ENCODE peak calls at places on chromosome 1, in nine cellular contexts. G is OCI-LY7; K is psoas muscle; Z is ovary; B is CD8-positive, alpha-beta memory T cell; S is cardiac muscle cell; P is transverse colon; R is left ventricle myocardium inferior; V is suprapubic skin. Q is an unnamed sample. For H3K4me1 and H3K9me3, the result is how much of the 10 kb centered on the place peaks cover.

GRCh38 chr1:88634538-88634937 is 49.5 kb upstream of the PKN2 start:
- DNase-seq in S (no peak), R (no peak), K (no peak), Z (no peak), P (no peak), V (no peak), G (no peak), B (no peak), Q (no peak)

GRCh38 chr1:20962576-20963258 is 175.6 kb upstream of the HP1BP3 start:
- DNase-seq in S (no peak), K (no peak), P (no peak), V (no peak), Z (no peak), G (no peak), R (no peak), B (no peak), Q (no peak)

GRCh38 chr1:179080866-179081695 is 789 bp upstream of the TOR3A start:
- DNase-seq in V (no peak), R (no peak), P (no peak), K (no peak), S (no peak), Z (no peak), B (peak), G (peak), Q (no peak)

GRCh38 chr1:116763116-116763786 is 9.0 kb downstream of the CD2 start:
- DNase-seq in V (no peak), Z (no peak), S (no peak), G (no peak), P (no peak), R (no peak), K (no peak), B (no peak), Q (no peak)

GRCh38 chr1:160605205-160605604 is 25.9 kb upstream of the CD84 start:
- DNase-seq in G (no peak), R (no peak), S (no peak), K (no peak), P (no peak), Z (no peak), B (no peak), V (no peak), Q (no peak)

GRCh38 chr1:12572506-12572905 is 45.5 kb downstream of the DHRS3 start:
- DNase-seq in G (no peak), P (no peak), K (no peak), B (no peak), S (no peak), R (no peak), Z (no peak), V (no peak), Q (no peak)

GRCh38 chr1:25771246-25772114 is 28.5 kb upstream of the SELENON start:
- DNase-seq in B (no peak), P (peak), S (peak), Z (no peak), G (peak), V (no peak), R (peak), K (peak), Q (peak)

GRCh38 chr1:208534604-208534907 is 290.4 kb upstream of the PLXNA2 start:
- DNase-seq in S (no peak), Z (no peak), V (no peak), K (no peak), R (no peak), G (no peak), P (peak), B (no peak), Q (no peak)

GRCh38 chr1:217230412-217230811 is 400.5 kb downstream of the GPATCH2 start:
- DNase-seq in B (no peak), G (no peak), V (no peak), P (no peak), R (no peak), S (no peak), K (no peak), Z (no peak), Q (no peak)

GRCh38 chr1:203522237-203522636 is 28.3 kb downstream of the OPTC start:
- DNase-seq in V (no peak), K (no peak), B (no peak), G (no peak), Z (no peak), P (no peak), S (no peak), R (no peak), Q (no peak)

GRCh38 chr1:44808063-44808937 is at the start of gene BTBD19:
- DNase-seq in Z (peak), S (peak), V (peak), B (peak), K (peak), P (peak), R (peak), G (no peak), Q (peak)

GRCh38 chr1:16348414-16349182 is 3.7 kb downstream of the FBXO42 start:
- DNase-seq in R (no peak), K (no peak), Z (no peak), G (no peak), S (no peak), B (no peak), V (peak), P (no peak), Q (peak)

DNA sequence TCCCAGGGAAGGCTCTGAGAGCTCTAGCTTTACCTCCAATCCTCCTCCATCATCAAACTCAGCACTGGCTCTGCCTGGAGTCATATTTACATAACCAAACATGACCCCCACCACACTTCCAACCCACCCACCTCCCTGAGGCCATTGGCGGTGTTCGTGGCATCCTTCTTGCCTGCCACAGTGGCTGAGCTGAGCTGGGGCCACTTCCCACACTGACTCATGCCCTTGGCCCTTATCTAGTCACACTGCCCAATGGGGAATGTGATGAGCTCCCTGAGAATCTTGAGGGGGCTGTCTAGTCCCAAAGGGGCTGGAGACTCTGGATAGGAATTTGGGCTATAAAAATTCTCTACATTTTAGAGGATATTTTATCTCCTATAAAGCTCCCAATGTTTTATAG is 230.9 kb upstream of the IRF2BP2 start:
- DNase-seq in V (no peak), G (no peak), B (no peak), R (no peak), K (no peak), S (no peak), P (no peak), Z (no peak), Q (no peak)
- H3K27ac ChIP-seq in V (no peak), G (no peak), B (no peak), R (no peak), K (no peak), S (no peak), P (no peak), Z (no peak), Q (no peak)

GRCh38 chr1:9401080-9401453 is 108.4 kb downstream of the SPSB1 start:
- DNase-seq in S (no peak), G (no peak), R (no peak), P (no peak), B (no peak), K (no peak), V (no peak), Z (no peak), Q (no peak)

GRCh38 chr1:9402256-9402616 is 109.5 kb downstream of the SPSB1 start:
- DNase-seq in S (no peak), R (no peak), B (no peak), G (no peak), P (no peak), K (no peak), V (no peak), Z (no peak), Q (no peak)

GRCh38 chr1:9404117-9404516 is 111.4 kb downstream of the SPSB1 start:
- DNase-seq in K (no peak), V (no peak), R (no peak), P (no peak), S (no peak), B (no peak), Z (no peak), G (no peak), Q (no peak)

GRCh38 chr1:9404541-9404940 is 111.8 kb downstream of the SPSB1 start:
- DNase-seq in R (no peak), K (no peak), G (no peak), S (no peak), Z (no peak), V (no peak), B (no peak), P (no peak), Q (no peak)

DNA sequence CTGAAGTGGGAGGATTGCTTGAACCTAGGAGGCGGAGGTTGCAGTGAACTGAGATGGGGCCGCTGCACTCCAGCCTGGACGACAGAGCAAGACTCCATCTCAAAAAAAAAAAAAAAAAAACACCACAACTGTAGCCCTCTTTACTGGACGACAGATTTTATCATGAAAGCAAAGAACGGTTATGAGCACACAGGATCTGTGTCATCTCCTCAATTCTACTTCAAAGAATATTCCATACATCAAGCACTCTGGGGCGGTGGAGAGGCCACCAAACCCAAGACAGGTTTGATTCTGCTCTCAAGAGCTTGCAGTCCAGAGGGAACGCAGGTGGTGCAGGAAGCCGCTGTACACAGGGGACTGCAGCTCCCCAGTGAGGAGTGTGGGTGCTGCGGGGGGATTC is 110.0 kb downstream of the SPSB1 start:
- DNase-seq in G (no peak), P (no peak), V (no peak), B (no peak), R (no peak), Z (no peak), S (no peak), K (no peak), Q (no peak)
- H3K4me1 ChIP-seq in G (half or more), P (under half), V (under half), B (under half), R (under half), Z (under half), S (under half), K (under half), Q (under half)

DNA sequence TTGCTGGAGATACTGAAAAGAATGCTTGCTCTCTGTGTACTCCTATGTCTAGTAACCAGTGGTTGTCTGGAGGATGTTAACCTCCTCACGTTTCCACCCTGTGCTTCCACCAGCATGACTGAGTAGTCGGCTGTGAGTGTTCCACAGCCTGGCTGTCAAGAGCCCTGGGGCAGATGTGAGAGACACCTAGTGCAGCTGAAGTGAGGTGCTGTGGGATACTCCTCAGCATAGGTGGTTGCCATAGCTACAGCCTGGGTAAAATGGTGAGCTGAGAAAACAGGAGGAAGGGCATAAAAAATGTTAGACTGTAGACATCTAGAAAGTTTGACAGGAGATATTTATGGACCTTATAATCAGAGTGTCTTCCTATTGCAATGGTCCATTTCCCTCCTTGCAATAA is 15.8 kb downstream of the IVL start:
- DNase-seq in V (no peak), R (no peak), K (no peak), G (no peak), P (no peak), B (no peak), Z (no peak), S (no peak), Q (no peak)
- H3K9me3 ChIP-seq in V (under half), R (under half), K (under half), G (under half), P (under half), B (under half), Z (under half), S (under half), Q (under half)

GRCh38 chr1:8317647-8318360 is at the start of gene SLC45A1:
- DNase-seq in S (peak), G (peak), Z (peak), K (peak), R (peak), V (no peak), B (peak), P (peak), Q (peak)

GRCh38 chr1:8314346-8315280 is 3.3 kb upstream of the SLC45A1 start:
- DNase-seq in G (peak), K (peak), B (peak), S (peak), P (peak), Z (peak), V (no peak), R (peak), Q (peak)

GRCh38 chr1:8321612-8322011 is 3.7 kb downstream of the SLC45A1 start:
- DNase-seq in K (no peak), S (no peak), R (no peak), B (no peak), P (no peak), Z (no peak), V (no peak), G (no peak), Q (no peak)

GRCh38 chr1:8315573-8316475 is 2.1 kb upstream of the SLC45A1 start:
- DNase-seq in V (no peak), P (no peak), K (no peak), B (no peak), G (no peak), Z (no peak), R (no peak), S (no peak), Q (no peak)

DNA sequence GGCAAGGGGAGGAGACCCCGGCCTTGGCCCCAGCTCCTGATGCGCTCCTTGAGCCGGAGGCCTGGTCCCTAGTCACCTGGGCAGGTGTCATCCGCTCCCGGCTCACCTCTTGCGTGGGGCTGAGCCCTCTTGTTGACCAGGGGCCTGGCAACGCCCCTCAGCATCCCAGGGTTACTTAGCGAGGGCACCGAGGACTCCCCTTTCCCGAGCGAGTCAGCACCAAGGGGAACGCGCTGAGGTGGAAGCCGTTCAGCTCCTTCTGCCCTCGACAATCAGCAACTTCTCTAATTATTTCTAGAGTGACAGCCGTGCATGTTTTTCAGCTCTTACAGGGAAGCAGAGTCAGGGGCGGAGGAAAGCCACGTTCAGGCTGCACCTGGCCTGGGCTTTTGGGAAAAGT is 522 bp downstream of the SLC45A1 start:
- DNase-seq in R (no peak), K (no peak), S (no peak), G (no peak), P (no peak), B (no peak), Z (no peak), V (no peak), Q (no peak)
- H3K27ac ChIP-seq in R (peak), K (no peak), S (no peak), G (no peak), P (no peak), B (no peak), Z (peak), V (no peak), Q (no peak)

GRCh38 chr1:3194760-3195479 is 125.9 kb downstream of the PRDM16 start:
- DNase-seq in K (no peak), S (no peak), R (no peak), B (no peak), P (no peak), Z (no peak), V (no peak), G (no peak), Q (no peak)

GRCh38 chr1:3197781-3198316 is 128.8 kb downstream of the PRDM16 start:
- DNase-seq in V (no peak), G (no peak), K (no peak), S (no peak), P (no peak), B (no peak), Z (no peak), R (no peak), Q (no peak)

GRCh38 chr1:3195966-3196515 is 127.0 kb downstream of the PRDM16 start:
- DNase-seq in Z (no peak), S (no peak), R (no peak), P (no peak), V (no peak), G (no peak), K (no peak), B (no peak), Q (no peak)

GRCh38 chr1:3195480-3195815 is 126.4 kb downstream of the PRDM16 start:
- DNase-seq in P (no peak), V (no peak), K (no peak), R (no peak), S (no peak), G (no peak), B (no peak), Z (no peak), Q (no peak)

DNA sequence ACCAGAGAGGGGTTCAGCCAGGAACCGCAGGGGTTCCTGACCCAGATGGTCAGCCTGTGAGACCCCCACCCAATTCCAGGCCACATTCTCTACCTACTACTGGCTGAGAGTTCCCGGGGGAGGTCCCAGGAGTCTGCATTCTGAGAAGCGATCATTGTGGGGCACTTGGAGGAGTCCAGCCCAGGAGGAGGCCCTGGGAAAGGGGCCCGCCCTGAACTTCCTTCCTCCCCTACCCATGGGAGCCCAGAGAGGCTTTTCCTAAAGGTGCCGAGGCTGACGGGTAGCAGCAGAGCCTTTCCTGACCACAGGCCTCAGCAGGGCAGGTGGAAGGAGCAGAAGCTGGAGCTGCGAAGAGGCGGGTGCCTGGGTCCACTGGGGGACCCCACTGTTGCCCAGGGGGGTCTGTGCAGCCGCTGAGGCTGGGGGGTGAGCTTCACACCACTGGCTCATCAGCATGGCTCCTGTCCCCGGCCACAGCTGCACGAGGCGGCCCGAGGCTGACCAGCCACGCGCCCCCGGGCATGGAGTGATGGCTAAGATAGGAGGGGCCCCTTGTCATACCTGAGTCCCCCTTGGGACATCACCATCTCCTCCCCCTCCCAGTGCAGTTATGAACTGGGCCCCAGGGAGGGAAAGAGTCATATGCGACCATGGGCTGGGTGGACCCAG is 127.7 kb downstream of the PRDM16 start:
- DNase-seq in K (no peak), G (no peak), V (no peak), Z (no peak), R (no peak), B (no peak), S (no peak), P (no peak), Q (no peak)
- H3K4me1 ChIP-seq in K (under half), G (under half), V (under half), Z (under half), R (under half), B (under half), S (under half), P (under half), Q (under half)

GRCh38 chr1:180381184-180381580 is 121.2 kb downstream of the ACBD6 start:
- DNase-seq in V (no peak), S (no peak), R (no peak), Z (no peak), P (no peak), G (no peak), B (no peak), K (no peak), Q (no peak)

GRCh38 chr1:180385144-180385543 is 117.2 kb downstream of the ACBD6 start:
- DNase-seq in V (no peak), G (no peak), P (no peak), S (no peak), B (no peak), K (no peak), R (no peak), Z (no peak), Q (no peak)

GRCh38 chr1:180384606-180385005 is 117.8 kb downstream of the ACBD6 start:
- DNase-seq in P (no peak), Z (no peak), R (no peak), K (no peak), B (no peak), V (no peak), G (no peak), S (no peak), Q (no peak)

GRCh38 chr1:180380259-180381183 is 121.9 kb downstream of the ACBD6 start:
- DNase-seq in Z (no peak), G (no peak), V (no peak), B (no peak), S (no peak), P (no peak), K (no peak), R (no peak), Q (no peak)

DNA sequence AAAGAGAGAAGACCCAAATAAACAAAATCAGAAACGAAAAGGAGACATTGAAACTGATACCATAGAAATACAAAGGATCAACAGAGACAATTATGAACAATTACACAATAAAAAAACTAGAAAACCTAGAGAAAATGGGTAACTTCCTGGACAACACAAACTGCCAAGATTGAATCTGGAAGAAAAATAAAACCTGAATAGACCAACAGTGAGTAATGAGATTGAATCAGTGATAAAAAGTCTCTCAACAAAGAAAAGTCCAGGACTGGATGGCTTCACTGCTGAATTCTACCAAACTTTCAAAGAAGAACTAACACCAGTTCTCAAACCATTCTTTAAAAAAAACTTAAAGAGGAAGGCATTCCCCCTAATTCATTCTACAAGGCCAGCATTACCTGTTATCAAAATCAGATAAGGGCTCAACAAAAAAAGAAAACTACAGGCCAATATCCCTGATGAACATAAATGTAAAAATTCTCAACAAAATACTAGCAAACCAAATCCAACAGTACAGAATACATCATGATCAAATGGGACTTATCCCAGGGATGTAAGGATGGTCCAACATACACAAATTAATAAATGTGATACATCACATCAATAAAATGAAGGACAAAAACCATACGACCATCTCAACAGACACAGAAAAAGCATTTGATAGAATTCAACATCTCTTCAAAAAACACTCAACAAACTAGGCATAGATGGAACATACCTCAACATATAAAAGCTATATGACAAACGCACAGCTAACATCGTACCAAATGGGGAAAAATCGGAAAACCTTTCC is 119.9 kb downstream of the ACBD6 start:
- DNase-seq in S (no peak), B (no peak), G (no peak), R (no peak), P (no peak), K (no peak), V (no peak), Z (no peak), Q (no peak)
- H3K9me3 ChIP-seq in S (under half), B (under half), G (under half), R (half or more), P (under half), K (half or more), V (under half), Z (under half), Q (under half)

Q was measured in upper lobe of right lung.